ENCODE peak calls at places on chromosomes 13 and 19, in six cellular contexts. One of them, this sample, is unnamed.

GRCh38 chr19:49472936-49473335 is 1.1 kb upstream of the FLT3LG start:
- DNase-seq in hippocampal formation: no peak
- DNase-seq in immature natural killer cell: no peak
- DNase-seq in anterior cingulate cortex: no peak
- DNase-seq in MCF 10A: no peak
- DNase-seq in GOT3: no peak
- DNase-seq in this sample: no peak

GRCh38 chr13:99960663-99961440 is 10.7 kb downstream of the ZIC5 start:
- DNase-seq in hippocampal formation: no peak
- DNase-seq in immature natural killer cell: no peak
- DNase-seq in anterior cingulate cortex: no peak
- DNase-seq in MCF 10A: no peak
- DNase-seq in GOT3: no peak
- DNase-seq in this sample: no peak

GRCh38 chr19:13150187-13150918 is at the start of the genes IER2 and STX10:
- DNase-seq in hippocampal formation: peak
- DNase-seq in immature natural killer cell: peak
- DNase-seq in anterior cingulate cortex: peak
- DNase-seq in MCF 10A: peak
- DNase-seq in GOT3: peak
- DNase-seq in this sample: peak

GRCh38 chr13:38577048-38577447 is 109.8 kb upstream of the FREM2 start:
- DNase-seq in hippocampal formation: no peak
- DNase-seq in immature natural killer cell: no peak
- DNase-seq in anterior cingulate cortex: no peak
- DNase-seq in MCF 10A: peak
- DNase-seq in GOT3: no peak
- DNase-seq in this sample: no peak

GRCh38 chr13:50990540-50991506 is 81.2 kb downstream of the RNASEH2B start:
- DNase-seq in hippocampal formation: no peak
- DNase-seq in immature natural killer cell: no peak
- DNase-seq in anterior cingulate cortex: peak
- DNase-seq in MCF 10A: no peak
- DNase-seq in GOT3: no peak
- DNase-seq in this sample: no peak

GRCh38 chr19:50510700-50511068 is 307 bp downstream of the JOSD2 start:
- DNase-seq in hippocampal formation: no peak
- DNase-seq in immature natural killer cell: no peak
- DNase-seq in anterior cingulate cortex: no peak
- DNase-seq in MCF 10A: no peak
- DNase-seq in GOT3: no peak
- DNase-seq in this sample: no peak

GRCh38 chr19:33610588-33610987 is 11.2 kb upstream of the CHST8 start:
- DNase-seq in hippocampal formation: no peak
- DNase-seq in immature natural killer cell: no peak
- DNase-seq in anterior cingulate cortex: no peak
- DNase-seq in MCF 10A: no peak
- DNase-seq in GOT3: no peak
- DNase-seq in this sample: no peak

GRCh38 chr13:26425439-26426358 is 131.8 kb upstream of the WASF3 start:
- DNase-seq in hippocampal formation: no peak
- DNase-seq in immature natural killer cell: no peak
- DNase-seq in anterior cingulate cortex: no peak
- DNase-seq in MCF 10A: no peak
- DNase-seq in GOT3: no peak
- DNase-seq in this sample: no peak

GRCh38 chr13:41812851-41813250 is 148.1 kb downstream of the VWA8 start:
- DNase-seq in hippocampal formation: no peak
- DNase-seq in immature natural killer cell: no peak
- DNase-seq in anterior cingulate cortex: no peak
- DNase-seq in MCF 10A: no peak
- DNase-seq in GOT3: no peak
- DNase-seq in this sample: no peak

GRCh38 chr19:33394006-33394722 is 20.7 kb downstream of the CEBPG start:
- DNase-seq in hippocampal formation: no peak
- DNase-seq in immature natural killer cell: no peak
- DNase-seq in anterior cingulate cortex: no peak
- DNase-seq in MCF 10A: peak
- DNase-seq in GOT3: peak
- DNase-seq in this sample: no peak

GRCh38 chr19:51439021-51439465 is 19.2 kb downstream of the SIGLEC8 start:
- DNase-seq in hippocampal formation: no peak
- DNase-seq in immature natural killer cell: peak
- DNase-seq in anterior cingulate cortex: no peak
- DNase-seq in MCF 10A: peak
- DNase-seq in GOT3: no peak
- DNase-seq in this sample: no peak

GRCh38 chr19:12937243-12938053 is 961 bp upstream of the CALR start:
- DNase-seq in hippocampal formation: no peak
- DNase-seq in immature natural killer cell: no peak
- DNase-seq in anterior cingulate cortex: peak
- DNase-seq in MCF 10A: no peak
- DNase-seq in GOT3: no peak
- DNase-seq in this sample: no peak

GRCh38 chr13:111115841-111116500 is 861 bp downstream of the ARHGEF7 start:
- DNase-seq in hippocampal formation: no peak
- DNase-seq in immature natural killer cell: no peak
- DNase-seq in anterior cingulate cortex: no peak
- DNase-seq in MCF 10A: no peak
- DNase-seq in GOT3: no peak
- DNase-seq in this sample: no peak

GRCh38 chr13:33207616-33207964 is 78.0 kb downstream of the STARD13 start:
- DNase-seq in hippocampal formation: no peak
- DNase-seq in immature natural killer cell: no peak
- DNase-seq in anterior cingulate cortex: no peak
- DNase-seq in MCF 10A: peak
- DNase-seq in GOT3: no peak
- DNase-seq in this sample: no peak

GRCh38 chr19:40241809-40242384 is 15.4 kb upstream of the CCNP start:
- DNase-seq in hippocampal formation: peak
- DNase-seq in immature natural killer cell: no peak
- DNase-seq in anterior cingulate cortex: peak
- DNase-seq in MCF 10A: no peak
- DNase-seq in GOT3: no peak
- DNase-seq in this sample: peak

GRCh38 chr19:15195381-15195964 is 5.3 kb downstream of the NOTCH3 start:
- DNase-seq in hippocampal formation: no peak
- DNase-seq in immature natural killer cell: no peak
- DNase-seq in anterior cingulate cortex: no peak
- DNase-seq in MCF 10A: peak
- DNase-seq in GOT3: no peak
- DNase-seq in this sample: no peak

GRCh38 chr13:49183672-49184315 is 36.3 kb upstream of the MLNR start:
- DNase-seq in hippocampal formation: no peak
- DNase-seq in immature natural killer cell: no peak
- DNase-seq in anterior cingulate cortex: no peak
- DNase-seq in MCF 10A: no peak
- DNase-seq in GOT3: no peak
- DNase-seq in this sample: no peak

GRCh38 chr13:87280139-87280538 is 391.0 kb upstream of the SLITRK5 start:
- DNase-seq in hippocampal formation: no peak
- DNase-seq in immature natural killer cell: no peak
- DNase-seq in anterior cingulate cortex: no peak
- DNase-seq in MCF 10A: no peak
- DNase-seq in GOT3: no peak
- DNase-seq in this sample: no peak

GRCh38 chr19:31448221-31448657 is 99.0 kb upstream of the TSHZ3 start:
- DNase-seq in hippocampal formation: no peak
- DNase-seq in immature natural killer cell: no peak
- DNase-seq in anterior cingulate cortex: no peak
- DNase-seq in MCF 10A: no peak
- DNase-seq in GOT3: no peak
- DNase-seq in this sample: no peak

GRCh38 chr19:9801976-9802375 is 16.9 kb downstream of the FBXL12 start:
- DNase-seq in hippocampal formation: no peak
- DNase-seq in immature natural killer cell: no peak
- DNase-seq in anterior cingulate cortex: no peak
- DNase-seq in MCF 10A: no peak
- DNase-seq in GOT3: no peak
- DNase-seq in this sample: no peak

GRCh38 chr13:48232420-48233096 is 448 bp upstream of the ITM2B start:
- DNase-seq in hippocampal formation: no peak
- DNase-seq in immature natural killer cell: no peak
- DNase-seq in anterior cingulate cortex: peak
- DNase-seq in MCF 10A: no peak
- DNase-seq in GOT3: no peak
- DNase-seq in this sample: no peak

GRCh38 chr19:2616741-2617392 is 85.6 kb downstream of the GNG7 start:
- DNase-seq in hippocampal formation: no peak
- DNase-seq in immature natural killer cell: no peak
- DNase-seq in anterior cingulate cortex: no peak
- DNase-seq in MCF 10A: no peak
- DNase-seq in GOT3: no peak
- DNase-seq in this sample: peak

GRCh38 chr13:43884221-43884620 is 4.5 kb downstream of the LACC1 start:
- DNase-seq in hippocampal formation: no peak
- DNase-seq in immature natural killer cell: no peak
- DNase-seq in anterior cingulate cortex: no peak
- DNase-seq in MCF 10A: no peak
- DNase-seq in GOT3: no peak
- DNase-seq in this sample: no peak

GRCh38 chr19:15293751-15294505 is 38.4 kb downstream of the BRD4 start:
- DNase-seq in hippocampal formation: no peak
- DNase-seq in immature natural killer cell: no peak
- DNase-seq in anterior cingulate cortex: no peak
- DNase-seq in MCF 10A: peak
- DNase-seq in GOT3: no peak
- DNase-seq in this sample: no peak

GRCh38 chr19:54299126-54299498 is 13.9 kb downstream of the LILRA5 start:
- DNase-seq in hippocampal formation: no peak
- DNase-seq in immature natural killer cell: no peak
- DNase-seq in anterior cingulate cortex: no peak
- DNase-seq in MCF 10A: no peak
- DNase-seq in GOT3: no peak
- DNase-seq in this sample: no peak

GRCh38 chr19:2611483-2612464 is 90.7 kb downstream of the GNG7 start:
- DNase-seq in hippocampal formation: no peak
- DNase-seq in immature natural killer cell: no peak
- DNase-seq in anterior cingulate cortex: no peak
- DNase-seq in MCF 10A: no peak
- DNase-seq in GOT3: no peak
- DNase-seq in this sample: no peak

GRCh38 chr19:49441210-49441959 is at the start of gene SLC17A7:
- DNase-seq in hippocampal formation: no peak
- DNase-seq in immature natural killer cell: no peak
- DNase-seq in anterior cingulate cortex: no peak
- DNase-seq in MCF 10A: no peak
- DNase-seq in GOT3: no peak
- DNase-seq in this sample: no peak

GRCh38 chr13:98239156-98240076 is 62.3 kb upstream of the RNF113B start:
- DNase-seq in hippocampal formation: no peak
- DNase-seq in immature natural killer cell: no peak
- DNase-seq in anterior cingulate cortex: no peak
- DNase-seq in MCF 10A: no peak
- DNase-seq in GOT3: no peak
- DNase-seq in this sample: no peak

GRCh38 chr19:39363909-39364457 is 21.8 kb downstream of the SAMD4B start:
- DNase-seq in hippocampal formation: peak
- DNase-seq in immature natural killer cell: no peak
- DNase-seq in anterior cingulate cortex: peak
- DNase-seq in MCF 10A: no peak
- DNase-seq in GOT3: no peak
- DNase-seq in this sample: peak

GRCh38 chr19:29623726-29624488 is 17.8 kb downstream of the POP4 start:
- DNase-seq in hippocampal formation: no peak
- DNase-seq in immature natural killer cell: peak
- DNase-seq in anterior cingulate cortex: no peak
- DNase-seq in MCF 10A: no peak
- DNase-seq in GOT3: no peak
- DNase-seq in this sample: no peak

GRCh38 chr19:17765069-17765618 is 13.9 kb downstream of the FCHO1 start:
- DNase-seq in hippocampal formation: peak
- DNase-seq in immature natural killer cell: no peak
- DNase-seq in anterior cingulate cortex: peak
- DNase-seq in MCF 10A: peak
- DNase-seq in GOT3: no peak
- DNase-seq in this sample: peak